ENCODE peak calls at places on chromosome 17, in eight cellular contexts. One of them, this sample, is unnamed.

GRCh38 chr17:29124931-29125270 is 55.3 kb downstream of the MYO18A start:
- DNase-seq in fibroblast of pulmonary artery: no peak
- DNase-seq in stimulated activated CD8-positive, alpha-beta memory T cell treated with anti-CD3 and anti-CD28 coated beads, Interleukin-4, amount 100 ng/mL, for 4 hours: no peak
- DNase-seq in NCI-H1694 treated with DMSO at 0.1 percent for 48 hours: no peak
- DNase-seq in SW480: no peak
- DNase-seq in A549: no peak
- DNase-seq in fibroblast of lung: peak
- DNase-seq in GM03348: no peak
- DNase-seq in this sample: no peak

GRCh38 chr17:80999224-81000088 is 7.8 kb downstream of the CHMP6 start:
- DNase-seq in fibroblast of pulmonary artery: no peak
- DNase-seq in stimulated activated CD8-positive, alpha-beta memory T cell treated with anti-CD3 and anti-CD28 coated beads, Interleukin-4, amount 100 ng/mL, for 4 hours: no peak
- DNase-seq in NCI-H1694 treated with DMSO at 0.1 percent for 48 hours: no peak
- DNase-seq in SW480: no peak
- DNase-seq in A549: no peak
- DNase-seq in fibroblast of lung: no peak
- DNase-seq in GM03348: no peak
- DNase-seq in this sample: no peak

GRCh38 chr17:46140645-46141197 is 52.5 kb downstream of the KANSL1 start:
- DNase-seq in fibroblast of pulmonary artery: no peak
- DNase-seq in stimulated activated CD8-positive, alpha-beta memory T cell treated with anti-CD3 and anti-CD28 coated beads, Interleukin-4, amount 100 ng/mL, for 4 hours: no peak
- DNase-seq in NCI-H1694 treated with DMSO at 0.1 percent for 48 hours: no peak
- DNase-seq in SW480: no peak
- DNase-seq in A549: no peak
- DNase-seq in fibroblast of lung: no peak
- DNase-seq in GM03348: no peak
- DNase-seq in this sample: no peak

GRCh38 chr17:74288785-74289184 is 14.8 kb downstream of the DNAI2 start:
- DNase-seq in fibroblast of pulmonary artery: no peak
- DNase-seq in stimulated activated CD8-positive, alpha-beta memory T cell treated with anti-CD3 and anti-CD28 coated beads, Interleukin-4, amount 100 ng/mL, for 4 hours: no peak
- DNase-seq in NCI-H1694 treated with DMSO at 0.1 percent for 48 hours: no peak
- DNase-seq in SW480: no peak
- DNase-seq in A549: no peak
- DNase-seq in fibroblast of lung: no peak
- DNase-seq in GM03348: no peak
- DNase-seq in this sample: no peak

GRCh38 chr17:41464173-41464572 is 3.0 kb downstream of the KRT32 start:
- DNase-seq in fibroblast of pulmonary artery: no peak
- DNase-seq in stimulated activated CD8-positive, alpha-beta memory T cell treated with anti-CD3 and anti-CD28 coated beads, Interleukin-4, amount 100 ng/mL, for 4 hours: no peak
- DNase-seq in NCI-H1694 treated with DMSO at 0.1 percent for 48 hours: no peak
- DNase-seq in SW480: no peak
- DNase-seq in A549: no peak
- DNase-seq in fibroblast of lung: no peak
- DNase-seq in GM03348: no peak
- DNase-seq in this sample: no peak

GRCh38 chr17:37133131-37133530 is 184.4 kb downstream of the AATF start:
- DNase-seq in fibroblast of pulmonary artery: no peak
- DNase-seq in stimulated activated CD8-positive, alpha-beta memory T cell treated with anti-CD3 and anti-CD28 coated beads, Interleukin-4, amount 100 ng/mL, for 4 hours: no peak
- DNase-seq in NCI-H1694 treated with DMSO at 0.1 percent for 48 hours: no peak
- DNase-seq in SW480: no peak
- DNase-seq in A549: no peak
- DNase-seq in fibroblast of lung: no peak
- DNase-seq in GM03348: no peak
- DNase-seq in this sample: no peak

GRCh38 chr17:44353656-44354331 is 8.7 kb downstream of the GRN start:
- DNase-seq in fibroblast of pulmonary artery: no peak
- DNase-seq in stimulated activated CD8-positive, alpha-beta memory T cell treated with anti-CD3 and anti-CD28 coated beads, Interleukin-4, amount 100 ng/mL, for 4 hours: no peak
- DNase-seq in NCI-H1694 treated with DMSO at 0.1 percent for 48 hours: no peak
- DNase-seq in SW480: no peak
- DNase-seq in A549: no peak
- DNase-seq in fibroblast of lung: no peak
- DNase-seq in GM03348: peak
- DNase-seq in this sample: no peak

GRCh38 chr17:76969598-76970172 is 101.5 kb downstream of the MGAT5B start:
- DNase-seq in fibroblast of pulmonary artery: no peak
- DNase-seq in stimulated activated CD8-positive, alpha-beta memory T cell treated with anti-CD3 and anti-CD28 coated beads, Interleukin-4, amount 100 ng/mL, for 4 hours: no peak
- DNase-seq in NCI-H1694 treated with DMSO at 0.1 percent for 48 hours: no peak
- DNase-seq in SW480: peak
- DNase-seq in A549: no peak
- DNase-seq in fibroblast of lung: peak
- DNase-seq in GM03348: no peak
- DNase-seq in this sample: no peak

This sample was measured in esophagus squamous epithelium.